ENCODE peak calls at places on chromosomes 16 and 17, in ten cellular contexts. C, L, P, F, K, T, Z, R, I and H are unnamed samples.

GRCh38 chr17:49130891-49131290 is 1.7 kb upstream of the B4GALNT2 start:
- DNase-seq in T (no peak), P (no peak), Z (no peak), K (no peak), F (no peak), L (no peak), R (no peak), C (no peak), I (no peak), H (no peak)

GRCh38 chr16:29698484-29699323 is 19.7 kb downstream of the QPRT start:
- DNase-seq in Z (no peak), C (no peak), K (no peak), F (no peak), P (no peak), R (peak), I (no peak), L (no peak), T (no peak), H (no peak)

GRCh38 chr17:65564793-65565192 is 3.3 kb upstream of the AXIN2 start:
- DNase-seq in K (no peak), I (no peak), L (no peak), Z (no peak), P (peak), T (no peak), F (no peak), C (no peak), R (no peak), H (no peak)

GRCh38 chr17:80360396-80360795 is 54.6 kb upstream of the ENDOV start:
- DNase-seq in K (no peak), F (no peak), Z (no peak), T (no peak), L (no peak), R (no peak), C (no peak), P (no peak), I (no peak), H (no peak)

GRCh38 chr16:30395155-30395991 is at the start of gene ZNF48:
- DNase-seq in C (peak), P (peak), T (peak), L (peak), K (peak), I (peak), Z (peak), R (peak), F (peak), H (peak)

GRCh38 chr17:60231234-60231633 is 81.5 kb downstream of the CA4 start:
- DNase-seq in C (peak), Z (peak), K (no peak), P (peak), R (peak), T (peak), I (peak), L (peak), F (no peak), H (no peak)

GRCh38 chr17:3913531-3914318 is 2.5 kb downstream of the P2RX1 start:
- DNase-seq in K (peak), F (peak), L (peak), P (peak), Z (peak), C (peak), R (peak), T (peak), I (peak), H (peak)

GRCh38 chr16:59154295-59154694 is 420.2 kb upstream of the GOT2 start:
- DNase-seq in Z (no peak), P (no peak), T (no peak), R (no peak), K (no peak), I (no peak), L (no peak), F (no peak), C (no peak), H (no peak)

GRCh38 chr17:71461504-71462197 is 659.2 kb upstream of the SOX9 start:
- DNase-seq in C (no peak), T (no peak), Z (no peak), F (no peak), P (no peak), R (no peak), K (no peak), L (no peak), I (no peak), H (no peak)

GRCh38 chr17:32627233-32628008 is 140.6 kb downstream of the CDK5R1 start:
- DNase-seq in L (no peak), P (peak), R (no peak), C (no peak), Z (peak), F (no peak), I (no peak), T (no peak), K (no peak), H (no peak)

GRCh38 chr17:40070895-40071719 is 8.3 kb downstream of the THRA start:
- DNase-seq in C (no peak), R (no peak), I (no peak), P (no peak), Z (peak), L (no peak), K (no peak), F (no peak), T (peak), H (no peak)

GRCh38 chr16:66020642-66021041 is 345.8 kb upstream of the CDH5 start:
- DNase-seq in R (no peak), K (no peak), F (no peak), L (no peak), P (no peak), Z (no peak), C (no peak), T (peak), I (no peak), H (no peak)

GRCh38 chr17:22704674-22705073 is 1012.4 kb downstream of the KCNJ18 start:
- DNase-seq in P (no peak), C (no peak), R (peak), Z (no peak), F (no peak), I (no peak), K (no peak), L (no peak), T (peak), H (no peak)

GRCh38 chr16:71761097-71761496 is 36.6 kb upstream of the PHLPP2 start:
- DNase-seq in F (no peak), K (no peak), T (no peak), C (no peak), Z (no peak), I (no peak), L (no peak), P (no peak), R (no peak), H (no peak)

GRCh38 chr16:86080982-86081381 is 182.0 kb downstream of the IRF8 start:
- DNase-seq in R (no peak), P (no peak), C (no peak), Z (no peak), F (no peak), T (no peak), L (no peak), K (no peak), I (no peak), H (no peak)

GRCh38 chr17:72404872-72405271 is 284.1 kb downstream of the SOX9 start:
- DNase-seq in Z (no peak), T (no peak), R (no peak), I (no peak), K (no peak), F (no peak), P (peak), L (no peak), C (no peak), H (no peak)

GRCh38 chr17:17628388-17629008 is 37.0 kb upstream of the PEMT start:
- DNase-seq in I (no peak), L (peak), Z (no peak), F (peak), K (no peak), T (no peak), R (no peak), C (no peak), P (no peak), H (peak)

GRCh38 chr17:68318103-68318991 is 27.1 kb downstream of the ARSG start:
- DNase-seq in T (peak), K (no peak), C (peak), I (peak), Z (no peak), R (no peak), L (no peak), P (peak), F (no peak), H (no peak)

GRCh38 chr17:17853811-17854527 is 17.2 kb upstream of the SREBF1 start:
- DNase-seq in T (no peak), P (no peak), C (peak), R (no peak), Z (no peak), K (no peak), L (peak), I (no peak), F (no peak), H (peak)

GRCh38 chr17:43094129-43094834 is 30.9 kb downstream of the BRCA1 start:
- DNase-seq in Z (no peak), F (no peak), P (peak), L (no peak), C (no peak), I (no peak), R (no peak), K (no peak), T (no peak), H (no peak)

GRCh38 chr17:43868236-43868994 is 21.4 kb downstream of the CD300LG start:
- DNase-seq in K (no peak), F (no peak), R (no peak), C (peak), L (no peak), Z (no peak), T (no peak), I (no peak), P (no peak), H (no peak)

GRCh38 chr16:64019339-64019738 is 1102.5 kb downstream of the CDH11 start:
- DNase-seq in R (no peak), L (no peak), Z (no peak), K (no peak), F (no peak), T (no peak), C (no peak), I (no peak), P (no peak), H (no peak)

GRCh38 chr17:78138204-78139060 is 7.8 kb upstream of the C17orf99 start:
- DNase-seq in Z (no peak), I (no peak), F (peak), L (no peak), C (no peak), K (no peak), T (no peak), R (peak), P (no peak), H (no peak)

GRCh38 chr17:75105269-75106080 is 4.3 kb upstream of the ARMC7 start:
- DNase-seq in F (no peak), I (no peak), K (no peak), C (no peak), R (peak), L (peak), P (peak), Z (no peak), T (peak), H (peak)

GRCh38 chr17:3835410-3836229 is 10.4 kb downstream of the NCBP3 start:
- DNase-seq in C (peak), R (no peak), Z (no peak), L (no peak), P (no peak), T (no peak), K (no peak), I (no peak), F (no peak), H (no peak)

GRCh38 chr17:55577687-55578086 is 66.4 kb upstream of the SMIM36 start:
- DNase-seq in Z (no peak), I (no peak), K (no peak), C (no peak), T (no peak), P (peak), F (peak), R (no peak), L (peak), H (peak)

GRCh38 chr16:85856054-85856453 is 42.9 kb upstream of the IRF8 start:
- DNase-seq in P (no peak), T (no peak), L (no peak), F (no peak), K (no peak), R (no peak), C (peak), Z (no peak), I (no peak), H (no peak)

GRCh38 chr17:79851461-79851817 is 12.2 kb upstream of the CBX4 start:
- DNase-seq in K (no peak), I (peak), Z (no peak), F (no peak), C (no peak), T (peak), P (no peak), L (no peak), R (no peak), H (no peak)

GRCh38 chr17:49401971-49402491 is 12.7 kb downstream of the PHB1 start:
- DNase-seq in K (no peak), L (no peak), F (no peak), Z (peak), T (no peak), R (no peak), I (no peak), P (no peak), C (no peak), H (no peak)

GRCh38 chr16:89981414-89981813 is 32.9 kb downstream of the DEF8 start:
- DNase-seq in T (no peak), K (no peak), L (no peak), C (peak), Z (no peak), P (no peak), F (no peak), I (no peak), R (no peak), H (peak)

GRCh38 chr16:70380205-70380918 is 33.7 kb downstream of the DDX19A start:
- DNase-seq in P (peak), C (peak), K (peak), R (peak), T (peak), I (no peak), Z (no peak), F (peak), L (peak), H (peak)

GRCh38 chr17:21549107-21549687 is 143.1 kb upstream of the KCNJ18 start:
- DNase-seq in K (no peak), C (no peak), L (no peak), Z (no peak), F (no peak), R (no peak), P (peak), T (no peak), I (no peak), H (peak)

GRCh38 chr16:19666451-19666850 is 51.6 kb downstream of the KNOP1 start:
- DNase-seq in P (no peak), I (no peak), T (no peak), L (no peak), R (no peak), F (no peak), K (no peak), Z (peak), C (no peak), H (no peak)